ENCODE peak calls at places on chromosome 5, in seven cellular contexts. One of them, this sample, is unnamed.

GRCh38 chr5:179994622-179995323 is 76.8 kb downstream of the RNF130 start:
- DNase-seq in T-helper 2 cell: no peak
- DNase-seq in globus pallidus: no peak
- DNase-seq in central memory CD4-positive, alpha-beta T cell: no peak
- DNase-seq in effector memory CD4-positive, alpha-beta T cell: no peak
- DNase-seq in glutamatergic neuron: no peak
- DNase-seq in non-pigmented ciliary epithelial cell: no peak
- DNase-seq in this sample: no peak

GRCh38 chr5:111984044-111984443 is 227.1 kb upstream of the NREP start:
- DNase-seq in T-helper 2 cell: no peak
- DNase-seq in globus pallidus: no peak
- DNase-seq in central memory CD4-positive, alpha-beta T cell: no peak
- DNase-seq in effector memory CD4-positive, alpha-beta T cell: no peak
- DNase-seq in glutamatergic neuron: no peak
- DNase-seq in non-pigmented ciliary epithelial cell: peak
- DNase-seq in this sample: no peak

GRCh38 chr5:119943148-119943547 is 313.8 kb downstream of the FAM170A start:
- DNase-seq in T-helper 2 cell: no peak
- DNase-seq in globus pallidus: no peak
- DNase-seq in central memory CD4-positive, alpha-beta T cell: no peak
- DNase-seq in effector memory CD4-positive, alpha-beta T cell: no peak
- DNase-seq in glutamatergic neuron: no peak
- DNase-seq in non-pigmented ciliary epithelial cell: no peak
- DNase-seq in this sample: no peak

GRCh38 chr5:180825768-180826525 is 23.3 kb upstream of the MGAT1 start:
- DNase-seq in T-helper 2 cell: no peak
- DNase-seq in globus pallidus: no peak
- DNase-seq in central memory CD4-positive, alpha-beta T cell: no peak
- DNase-seq in effector memory CD4-positive, alpha-beta T cell: no peak
- DNase-seq in glutamatergic neuron: no peak
- DNase-seq in non-pigmented ciliary epithelial cell: no peak
- DNase-seq in this sample: no peak

GRCh38 chr5:15886156-15886555 is 293.4 kb downstream of the MARCHF11 start:
- DNase-seq in T-helper 2 cell: no peak
- DNase-seq in globus pallidus: no peak
- DNase-seq in central memory CD4-positive, alpha-beta T cell: no peak
- DNase-seq in effector memory CD4-positive, alpha-beta T cell: no peak
- DNase-seq in glutamatergic neuron: no peak
- DNase-seq in non-pigmented ciliary epithelial cell: no peak
- DNase-seq in this sample: no peak

GRCh38 chr5:169627551-169627950 is 9.5 kb upstream of the DOCK2 start:
- DNase-seq in T-helper 2 cell: no peak
- DNase-seq in globus pallidus: no peak
- DNase-seq in central memory CD4-positive, alpha-beta T cell: no peak
- DNase-seq in effector memory CD4-positive, alpha-beta T cell: no peak
- DNase-seq in glutamatergic neuron: no peak
- DNase-seq in non-pigmented ciliary epithelial cell: no peak
- DNase-seq in this sample: no peak

GRCh38 chr5:62093981-62094380 is 212.0 kb upstream of the KIF2A start:
- DNase-seq in T-helper 2 cell: no peak
- DNase-seq in globus pallidus: peak
- DNase-seq in central memory CD4-positive, alpha-beta T cell: no peak
- DNase-seq in effector memory CD4-positive, alpha-beta T cell: no peak
- DNase-seq in glutamatergic neuron: peak
- DNase-seq in non-pigmented ciliary epithelial cell: peak
- DNase-seq in this sample: no peak

GRCh38 chr5:161312882-161313281 is 233.6 kb downstream of the GABRB2 start:
- DNase-seq in T-helper 2 cell: no peak
- DNase-seq in globus pallidus: no peak
- DNase-seq in central memory CD4-positive, alpha-beta T cell: no peak
- DNase-seq in effector memory CD4-positive, alpha-beta T cell: no peak
- DNase-seq in glutamatergic neuron: no peak
- DNase-seq in non-pigmented ciliary epithelial cell: no peak
- DNase-seq in this sample: no peak

GRCh38 chr5:1330847-1331831 is 13.8 kb downstream of the CLPTM1L start:
- DNase-seq in T-helper 2 cell: no peak
- DNase-seq in globus pallidus: no peak
- DNase-seq in central memory CD4-positive, alpha-beta T cell: no peak
- DNase-seq in effector memory CD4-positive, alpha-beta T cell: no peak
- DNase-seq in glutamatergic neuron: no peak
- DNase-seq in non-pigmented ciliary epithelial cell: no peak
- DNase-seq in this sample: no peak

GRCh38 chr5:113331201-113331551 is 103.6 kb downstream of the TSSK1B start:
- DNase-seq in T-helper 2 cell: no peak
- DNase-seq in globus pallidus: no peak
- DNase-seq in central memory CD4-positive, alpha-beta T cell: no peak
- DNase-seq in effector memory CD4-positive, alpha-beta T cell: no peak
- DNase-seq in glutamatergic neuron: no peak
- DNase-seq in non-pigmented ciliary epithelial cell: no peak
- DNase-seq in this sample: no peak

GRCh38 chr5:90878081-90878480 is 319.5 kb downstream of the ADGRV1 start:
- DNase-seq in T-helper 2 cell: no peak
- DNase-seq in globus pallidus: no peak
- DNase-seq in central memory CD4-positive, alpha-beta T cell: no peak
- DNase-seq in effector memory CD4-positive, alpha-beta T cell: no peak
- DNase-seq in glutamatergic neuron: no peak
- DNase-seq in non-pigmented ciliary epithelial cell: no peak
- DNase-seq in this sample: no peak

GRCh38 chr5:153565822-153566221 is 75.4 kb downstream of the GRIA1 start:
- DNase-seq in T-helper 2 cell: no peak
- DNase-seq in globus pallidus: no peak
- DNase-seq in central memory CD4-positive, alpha-beta T cell: no peak
- DNase-seq in effector memory CD4-positive, alpha-beta T cell: no peak
- DNase-seq in glutamatergic neuron: no peak
- DNase-seq in non-pigmented ciliary epithelial cell: peak
- DNase-seq in this sample: no peak

GRCh38 chr5:15789661-15790060 is 289.7 kb downstream of the FBXL7 start:
- DNase-seq in T-helper 2 cell: no peak
- DNase-seq in globus pallidus: no peak
- DNase-seq in central memory CD4-positive, alpha-beta T cell: no peak
- DNase-seq in effector memory CD4-positive, alpha-beta T cell: no peak
- DNase-seq in glutamatergic neuron: no peak
- DNase-seq in non-pigmented ciliary epithelial cell: no peak
- DNase-seq in this sample: no peak

GRCh38 chr5:73336366-73336765 is 112.2 kb downstream of the FOXD1 start:
- DNase-seq in T-helper 2 cell: no peak
- DNase-seq in globus pallidus: no peak
- DNase-seq in central memory CD4-positive, alpha-beta T cell: no peak
- DNase-seq in effector memory CD4-positive, alpha-beta T cell: no peak
- DNase-seq in glutamatergic neuron: no peak
- DNase-seq in non-pigmented ciliary epithelial cell: no peak
- DNase-seq in this sample: no peak

GRCh38 chr5:125455041-125455440 is 708.6 kb upstream of the ZNF608 start:
- DNase-seq in T-helper 2 cell: no peak
- DNase-seq in globus pallidus: no peak
- DNase-seq in central memory CD4-positive, alpha-beta T cell: no peak
- DNase-seq in effector memory CD4-positive, alpha-beta T cell: no peak
- DNase-seq in glutamatergic neuron: no peak
- DNase-seq in non-pigmented ciliary epithelial cell: no peak
- DNase-seq in this sample: no peak

GRCh38 chr5:16723821-16724220 is 107.0 kb upstream of the RETREG1 start:
- DNase-seq in T-helper 2 cell: no peak
- DNase-seq in globus pallidus: no peak
- DNase-seq in central memory CD4-positive, alpha-beta T cell: no peak
- DNase-seq in effector memory CD4-positive, alpha-beta T cell: no peak
- DNase-seq in glutamatergic neuron: no peak
- DNase-seq in non-pigmented ciliary epithelial cell: no peak
- DNase-seq in this sample: no peak

GRCh38 chr5:82365744-82366228 is 87.6 kb upstream of the RPS23 start:
- DNase-seq in T-helper 2 cell: no peak
- DNase-seq in globus pallidus: no peak
- DNase-seq in central memory CD4-positive, alpha-beta T cell: no peak
- DNase-seq in effector memory CD4-positive, alpha-beta T cell: no peak
- DNase-seq in glutamatergic neuron: no peak
- DNase-seq in non-pigmented ciliary epithelial cell: peak
- DNase-seq in this sample: no peak

GRCh38 chr5:14270212-14270702 is 127.1 kb downstream of the TRIO start:
- DNase-seq in T-helper 2 cell: no peak
- DNase-seq in globus pallidus: peak
- DNase-seq in central memory CD4-positive, alpha-beta T cell: no peak
- DNase-seq in effector memory CD4-positive, alpha-beta T cell: no peak
- DNase-seq in glutamatergic neuron: no peak
- DNase-seq in non-pigmented ciliary epithelial cell: peak
- DNase-seq in this sample: no peak

GRCh38 chr5:145072880-145073279 is 762.3 kb downstream of the PRELID2 start:
- DNase-seq in T-helper 2 cell: no peak
- DNase-seq in globus pallidus: no peak
- DNase-seq in central memory CD4-positive, alpha-beta T cell: no peak
- DNase-seq in effector memory CD4-positive, alpha-beta T cell: no peak
- DNase-seq in glutamatergic neuron: no peak
- DNase-seq in non-pigmented ciliary epithelial cell: no peak
- DNase-seq in this sample: no peak

GRCh38 chr5:149641000-149641576 is 59.8 kb downstream of the ARHGEF37 start:
- DNase-seq in T-helper 2 cell: no peak
- DNase-seq in globus pallidus: no peak
- DNase-seq in central memory CD4-positive, alpha-beta T cell: no peak
- DNase-seq in effector memory CD4-positive, alpha-beta T cell: no peak
- DNase-seq in glutamatergic neuron: no peak
- DNase-seq in non-pigmented ciliary epithelial cell: no peak
- DNase-seq in this sample: no peak

GRCh38 chr5:14156611-14157493 is 13.7 kb downstream of the TRIO start:
- DNase-seq in T-helper 2 cell: no peak
- DNase-seq in globus pallidus: no peak
- DNase-seq in central memory CD4-positive, alpha-beta T cell: no peak
- DNase-seq in effector memory CD4-positive, alpha-beta T cell: no peak
- DNase-seq in glutamatergic neuron: no peak
- DNase-seq in non-pigmented ciliary epithelial cell: peak
- DNase-seq in this sample: no peak

GRCh38 chr5:157819502-157820125 is 39.3 kb downstream of the CLINT1 start:
- DNase-seq in T-helper 2 cell: no peak
- DNase-seq in globus pallidus: peak
- DNase-seq in central memory CD4-positive, alpha-beta T cell: no peak
- DNase-seq in effector memory CD4-positive, alpha-beta T cell: no peak
- DNase-seq in glutamatergic neuron: no peak
- DNase-seq in non-pigmented ciliary epithelial cell: no peak
- DNase-seq in this sample: no peak

GRCh38 chr5:124744170-124744911 is 2.1 kb downstream of the ZNF608 start:
- DNase-seq in T-helper 2 cell: no peak
- DNase-seq in globus pallidus: peak
- DNase-seq in central memory CD4-positive, alpha-beta T cell: no peak
- DNase-seq in effector memory CD4-positive, alpha-beta T cell: no peak
- DNase-seq in glutamatergic neuron: no peak
- DNase-seq in non-pigmented ciliary epithelial cell: no peak
- DNase-seq in this sample: no peak

GRCh38 chr5:18032744-18033143 is 398.5 kb downstream of the TAF11L14 start:
- DNase-seq in T-helper 2 cell: no peak
- DNase-seq in globus pallidus: no peak
- DNase-seq in central memory CD4-positive, alpha-beta T cell: no peak
- DNase-seq in effector memory CD4-positive, alpha-beta T cell: no peak
- DNase-seq in glutamatergic neuron: no peak
- DNase-seq in non-pigmented ciliary epithelial cell: no peak
- DNase-seq in this sample: no peak

GRCh38 chr5:132003170-132003744 is 8.2 kb downstream of the ACSL6 start:
- DNase-seq in T-helper 2 cell: no peak
- DNase-seq in globus pallidus: peak
- DNase-seq in central memory CD4-positive, alpha-beta T cell: no peak
- DNase-seq in effector memory CD4-positive, alpha-beta T cell: no peak
- DNase-seq in glutamatergic neuron: peak
- DNase-seq in non-pigmented ciliary epithelial cell: no peak
- DNase-seq in this sample: no peak

GRCh38 chr5:15844253-15844652 is 335.3 kb downstream of the MARCHF11 start:
- DNase-seq in T-helper 2 cell: no peak
- DNase-seq in globus pallidus: no peak
- DNase-seq in central memory CD4-positive, alpha-beta T cell: no peak
- DNase-seq in effector memory CD4-positive, alpha-beta T cell: no peak
- DNase-seq in glutamatergic neuron: no peak
- DNase-seq in non-pigmented ciliary epithelial cell: no peak
- DNase-seq in this sample: no peak

GRCh38 chr5:171478946-171479775 is 59.7 kb downstream of the FGF18 start:
- DNase-seq in T-helper 2 cell: no peak
- DNase-seq in globus pallidus: no peak
- DNase-seq in central memory CD4-positive, alpha-beta T cell: no peak
- DNase-seq in effector memory CD4-positive, alpha-beta T cell: no peak
- DNase-seq in glutamatergic neuron: no peak
- DNase-seq in non-pigmented ciliary epithelial cell: no peak
- DNase-seq in this sample: no peak

GRCh38 chr5:41071975-41072374 is 833 bp upstream of the MROH2B start:
- DNase-seq in T-helper 2 cell: no peak
- DNase-seq in globus pallidus: no peak
- DNase-seq in central memory CD4-positive, alpha-beta T cell: no peak
- DNase-seq in effector memory CD4-positive, alpha-beta T cell: no peak
- DNase-seq in glutamatergic neuron: no peak
- DNase-seq in non-pigmented ciliary epithelial cell: no peak
- DNase-seq in this sample: no peak

GRCh38 chr5:121189569-121190305 is 661.9 kb upstream of the FTMT start:
- DNase-seq in T-helper 2 cell: no peak
- DNase-seq in globus pallidus: peak
- DNase-seq in central memory CD4-positive, alpha-beta T cell: no peak
- DNase-seq in effector memory CD4-positive, alpha-beta T cell: no peak
- DNase-seq in glutamatergic neuron: no peak
- DNase-seq in non-pigmented ciliary epithelial cell: peak
- DNase-seq in this sample: no peak

This sample was measured in CD4-positive, alpha-beta memory T cell.